ENCODE peak calls at places on chromosomes 6 and 20, in eight cellular contexts. Z is CD8-positive, alpha-beta T cell; U is right atrium auricular region; S is breast epithelium; D is SJSA1; Q is GM23248; K is RWPE2; A is osteoblast. J is an unnamed sample.

GRCh38 chr20:51712501-51713212 is 55.5 kb downstream of the ATP9A start:
- DNase-seq in Q (peak; percentile 44), Z (no peak), U (no peak), D (peak; percentile 25), A (peak; percentile 78), S (no peak), K (peak; percentile 83), J (no peak)

GRCh38 chr6:137883400-137883888 is 16.4 kb downstream of the TNFAIP3 start:
- DNase-seq in Q (no peak), K (no peak), A (no peak), U (no peak), Z (no peak), D (no peak), S (no peak), J (no peak)

GRCh38 chr6:106702451-106703110 is 73.2 kb downstream of the QRSL1 start:
- DNase-seq in U (no peak), S (no peak), Q (no peak), K (no peak), Z (no peak), D (no peak), A (no peak), J (no peak)

GRCh38 chr20:34984756-34985261 is 29.1 kb downstream of the MYH7B start:
- DNase-seq in Z (no peak), U (no peak), A (peak; percentile 88), D (no peak), Q (no peak), K (peak; percentile 83), S (no peak), J (no peak)

GRCh38 chr20:38804682-38805501 is 605 bp upstream of the PPP1R16B start:
- DNase-seq in U (no peak), Z (peak; percentile 72), Q (no peak), D (no peak), A (no peak), K (peak; percentile 72), S (no peak), J (no peak)

GRCh38 chr20:47035191-47035590 is 140.5 kb downstream of the EYA2 start:
- DNase-seq in Q (no peak), Z (no peak), S (no peak), D (no peak), U (no peak), A (no peak), K (no peak), J (no peak)

GRCh38 chr6:99905209-99906106 is 88.6 kb downstream of the MCHR2 start:
- DNase-seq in K (no peak), D (peak; percentile 12), U (no peak), Q (peak; percentile 73), A (peak; percentile 38), S (no peak), Z (no peak), J (no peak)

GRCh38 chr20:64107736-64108457 is 532 bp upstream of the NPBWR2 start:
- DNase-seq in U (no peak), S (no peak), K (peak; percentile 83), A (peak; percentile 38), Z (no peak), D (no peak), Q (no peak), J (no peak)

GRCh38 chr6:127971945-127972391 is 71.1 kb upstream of the THEMIS start:
- DNase-seq in S (no peak), U (no peak), Z (peak; percentile 34), Q (peak; percentile 63), A (no peak), K (no peak), D (peak; percentile 66), J (no peak)

GRCh38 chr6:126147416-126147815 is 161.1 kb downstream of the TRMT11 start:
- DNase-seq in S (no peak), Z (no peak), K (no peak), Q (no peak), U (no peak), A (no peak), D (no peak), J (no peak)

GRCh38 chr6:79070206-79070825 is 7.7 kb downstream of the PHIP start:
- DNase-seq in S (no peak), U (no peak), K (no peak), Q (peak; percentile 7), Z (no peak), A (peak; percentile 43), D (no peak), J (no peak)

GRCh38 chr6:49744259-49744658 is at the start of gene CRISP3:
- DNase-seq in Q (no peak), K (no peak), D (no peak), S (no peak), U (no peak), Z (no peak), A (no peak), J (no peak)

GRCh38 chr20:40913224-40913821 is 115.3 kb upstream of the TOP1 start:
- DNase-seq in Z (no peak), K (no peak), Q (no peak), D (no peak), U (no peak), A (no peak), S (no peak), J (no peak)

GRCh38 chr6:44061375-44062104 is 65.7 kb downstream of the MRPL14 start:
- DNase-seq in Q (peak; percentile 69), D (no peak), Z (no peak), A (peak; percentile 82), U (no peak), K (no peak), S (no peak), J (no peak)

GRCh38 chr6:46014511-46015118 is 1.0 kb downstream of the CLIC5 start:
- DNase-seq in Q (no peak), Z (peak; percentile 4), K (no peak), D (no peak), U (no peak), A (peak; percentile 65), S (no peak), J (no peak)

GRCh38 chr6:100968934-100969333 is 87.8 kb upstream of the ASCC3 start:
- DNase-seq in A (no peak), U (no peak), Q (no peak), S (no peak), Z (no peak), K (no peak), D (no peak), J (no peak)

GRCh38 chr6:165599121-165599520 is 63.9 kb downstream of the PDE10A start:
- DNase-seq in K (no peak), A (no peak), Z (no peak), U (no peak), Q (no peak), D (no peak), S (no peak), J (no peak)

GRCh38 chr20:20956586-20956985 is 149.6 kb downstream of the LINC00237 start:
- DNase-seq in U (no peak), K (no peak), D (no peak), S (no peak), Z (no peak), Q (no peak), A (no peak), J (peak; percentile 62)

GRCh38 chr20:36572701-36573102 is 695 bp upstream of the TGIF2 start:
- DNase-seq in K (no peak), U (no peak), S (no peak), Q (peak; percentile 48), D (no peak), Z (peak; percentile 47), A (peak; percentile 89), J (no peak)

DNA sequence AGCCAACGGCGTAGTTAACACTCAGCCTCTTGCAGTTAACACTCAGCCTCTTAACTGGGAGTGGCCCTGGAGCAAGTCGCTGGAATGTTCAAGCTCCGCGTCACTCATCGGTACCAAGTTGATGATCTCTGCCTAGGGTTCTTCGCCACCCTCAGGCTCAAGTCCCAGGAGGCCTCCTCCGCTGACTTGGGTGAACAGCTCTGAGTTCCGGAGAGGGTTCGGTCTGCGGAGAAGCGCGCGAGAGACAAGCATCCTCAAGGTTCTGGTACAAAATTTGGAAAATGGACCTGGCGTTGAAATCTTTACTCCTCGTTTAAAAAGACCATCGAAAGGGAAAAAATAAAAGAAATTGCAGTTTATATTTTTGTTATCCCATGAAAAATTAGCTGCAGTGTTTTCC is 876 bp upstream of the DSP start:
- DNase-seq in K (no peak), S (peak; percentile 61), U (no peak), A (peak; percentile 75), Q (peak; percentile 67), D (no peak), Z (no peak), J (no peak)
- H3K27ac ChIP-seq in K (peak overlapping the region; percentile 92), S (no peak overlapping the region), U (peak overlapping the region; percentile 89), A (peak overlapping the region; percentile 75), Q (peak overlapping the region; percentile 82), D (no peak overlapping the region), Z (no peak overlapping the region), J (no peak overlapping the region)

GRCh38 chr6:144311361-144311760 is 26.2 kb downstream of the UTRN start:
- DNase-seq in Z (no peak), K (no peak), A (no peak), D (no peak), Q (no peak), U (no peak), S (no peak), J (no peak)

GRCh38 chr6:144314562-144314961 is 29.4 kb downstream of the UTRN start:
- DNase-seq in Z (no peak), K (no peak), D (no peak), A (no peak), Q (no peak), U (no peak), S (no peak), J (no peak)

GRCh38 chr6:144315981-144316865 is 31.1 kb downstream of the UTRN start:
- DNase-seq in Q (no peak), S (no peak), D (no peak), K (no peak), Z (no peak), A (no peak), U (no peak), J (no peak)

GRCh38 chr6:144315226-144315980 is 30.3 kb downstream of the UTRN start:
- DNase-seq in A (no peak), Q (no peak), U (no peak), K (no peak), D (no peak), Z (no peak), S (no peak), J (no peak)

GRCh38 chr6:144314003-144314485 is 28.9 kb downstream of the UTRN start:
- DNase-seq in S (no peak), A (peak; percentile 72), U (peak; percentile 77), Q (peak; percentile 62), Z (no peak), K (no peak), D (peak; percentile 23), J (no peak)
- H3K27ac ChIP-seq in S (peak overlapping the region; percentile 77), A (peak overlapping the region; percentile 40), U (peak overlapping the region; percentile 22), Q (peak overlapping the region; percentile 22), Z (no peak overlapping the region), K (no peak overlapping the region), D (no peak overlapping the region), J (no peak overlapping the region)

GRCh38 chr6:151704383-151704782 is 103.1 kb upstream of the ESR1 start:
- DNase-seq in U (no peak), A (peak; percentile 50), S (no peak), D (no peak), Q (no peak), Z (no peak), K (no peak), J (no peak)
- H3K27ac ChIP-seq in U (no peak overlapping the region), A (no peak overlapping the region), S (no peak overlapping the region), D (no peak overlapping the region), Q (no peak overlapping the region), Z (no peak overlapping the region), K (no peak overlapping the region), J (no peak overlapping the region)

DNA sequence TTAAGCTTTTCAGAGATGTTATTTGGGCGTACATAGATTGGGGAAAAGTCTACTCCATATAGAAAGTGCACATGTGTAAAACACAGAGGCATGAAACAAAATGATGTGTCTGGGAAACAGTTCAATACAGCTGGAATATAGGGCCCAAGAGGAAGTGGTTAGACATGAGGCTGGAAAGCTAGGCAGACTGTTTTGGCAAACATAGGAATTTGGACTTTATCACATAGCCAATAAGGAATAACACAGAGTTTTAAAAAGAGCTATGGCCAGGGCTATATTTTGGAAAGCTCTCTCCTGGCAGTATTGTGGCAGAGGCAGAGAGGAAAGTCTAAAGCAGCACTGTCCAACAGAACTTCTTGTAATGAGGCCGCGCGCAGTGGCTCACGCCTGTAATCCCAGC is 2.5 kb upstream of the BRD2 start:
- DNase-seq in Z (no peak), S (no peak), Q (no peak), D (no peak), K (no peak), U (no peak), A (peak; percentile 82), J (no peak)
- H3K27ac ChIP-seq in Z (no peak overlapping the region), S (peak overlapping the region; percentile 96), Q (no peak overlapping the region), D (no peak overlapping the region), K (no peak overlapping the region), U (peak overlapping the region; percentile 3), A (no peak overlapping the region), J (no peak overlapping the region)

J was measured in substantia nigra.